ENCODE peak calls at places on chromosomes 4 and X, in five cellular contexts. L, S, X, Y and W are unnamed samples.

GRCh38 chr4:76179398-76180318 is 31.5 kb upstream of the NUP54 start:
- DNase-seq in L (peak; percentile 62), S (peak; percentile 84), X (peak; percentile 74), Y (peak; percentile 80), W (peak; percentile 72)

GRCh38 chr4:179595671-179596410 is 2153.6 kb upstream of the AGA start:
- DNase-seq in L (no peak), S (no peak), X (no peak), Y (peak; percentile 93), W (no peak)

GRCh38 chr4:122542411-122543236 is 78.2 kb downstream of the IL21 start:
- DNase-seq in L (no peak), S (no peak), X (peak; percentile 39), Y (peak; percentile 54), W (peak; percentile 47)

GRCh38 chrX:50814701-50815476 is 895 bp upstream of the SHROOM4 start:
- DNase-seq in L (no peak), S (no peak), X (no peak), Y (no peak), W (no peak)

GRCh38 chrX:69496143-69496542 is 8.0 kb upstream of the NALF2 start:
- DNase-seq in L (no peak), S (no peak), X (no peak), Y (no peak), W (no peak)

GRCh38 chr4:15920723-15921591 is 17.6 kb downstream of the FGFBP1 start:
- DNase-seq in L (no peak), S (peak; percentile 63), X (no peak), Y (peak; percentile 97), W (no peak)

GRCh38 chrX:136863826-136864225 is 16.7 kb downstream of the RBMX start:
- DNase-seq in L (no peak), S (no peak), X (no peak), Y (no peak), W (no peak)

GRCh38 chrX:22249371-22249770 is 23.3 kb upstream of the CBLL2 start:
- DNase-seq in L (no peak), S (no peak), X (no peak), Y (no peak), W (no peak)

GRCh38 chrX:13658602-13659001 is 5.7 kb downstream of the TCEANC start:
- DNase-seq in L (no peak), S (peak; percentile 25), X (peak; percentile 7), Y (peak; percentile 74), W (peak; percentile 38)

GRCh38 chrX:139691493-139691842 is 16.5 kb downstream of the MCF2 start:
- DNase-seq in L (no peak), S (no peak), X (no peak), Y (peak; percentile 3), W (no peak)

GRCh38 chr4:84239278-84239845 is 259.7 kb downstream of the NKX6-1 start:
- DNase-seq in L (no peak), S (no peak), X (no peak), Y (no peak), W (no peak)

GRCh38 chrX:100615015-100615414 is 21.6 kb downstream of the TSPAN6 start:
- DNase-seq in L (no peak), S (peak; percentile 13), X (peak; percentile 25), Y (peak; percentile 61), W (peak; percentile 37)

GRCh38 chrX:48558270-48558669 is 16.0 kb upstream of the RBM3 start:
- DNase-seq in L (no peak), S (peak; percentile 47), X (no peak), Y (peak; percentile 73), W (no peak)

GRCh38 chr4:169745291-169745690 is 12.5 kb downstream of the HPF1 start:
- DNase-seq in L (no peak), S (no peak), X (no peak), Y (peak; percentile 48), W (no peak)

GRCh38 chrX:39222361-39223113 is 421.3 kb downstream of the MID1IP1 start:
- DNase-seq in L (no peak), S (no peak), X (no peak), Y (no peak), W (no peak)

GRCh38 chrX:99095965-99096364 is 1314.1 kb downstream of the PCDH19 start:
- DNase-seq in L (no peak), S (no peak), X (no peak), Y (no peak), W (no peak)

GRCh38 chr4:7757501-7758443 is 181.9 kb downstream of the AFAP1 start:
- DNase-seq in L (no peak), S (no peak), X (no peak), Y (no peak), W (no peak)

GRCh38 chrX:150926304-150926703 is 27.8 kb upstream of the CD99L2 start:
- DNase-seq in L (no peak), S (no peak), X (no peak), Y (no peak), W (no peak)

GRCh38 chr4:22877653-22878052 is 184.9 kb downstream of the GBA3 start:
- DNase-seq in L (no peak), S (no peak), X (no peak), Y (no peak), W (no peak)

GRCh38 chr4:6855692-6856297 is 53.8 kb upstream of the TBC1D14 start:
- DNase-seq in L (no peak), S (peak; percentile 19), X (peak; percentile 71), Y (peak; percentile 73), W (peak; percentile 64)

GRCh38 chr4:76305033-76305687 is 1.4 kb upstream of the STBD1 start:
- DNase-seq in L (no peak), S (no peak), X (no peak), Y (no peak), W (no peak)

GRCh38 chr4:174141876-174142275 is 141.6 kb downstream of the FBXO8 start:
- DNase-seq in L (no peak), S (no peak), X (no peak), Y (no peak), W (no peak)

GRCh38 chr4:118351851-118352827 is 664 bp downstream of the PRSS12 start:
- DNase-seq in L (peak; percentile 17), S (peak; percentile 5), X (peak; percentile 47), Y (peak; percentile 35), W (peak; percentile 35)

GRCh38 chrX:114077773-114078172 is 506.1 kb upstream of the HTR2C start:
- DNase-seq in L (no peak), S (no peak), X (no peak), Y (no peak), W (no peak)

GRCh38 chrX:114071412-114071811 is 512.5 kb upstream of the HTR2C start:
- DNase-seq in L (no peak), S (no peak), X (no peak), Y (no peak), W (no peak)

GRCh38 chrX:114073926-114074325 is 510.0 kb upstream of the HTR2C start:
- DNase-seq in L (no peak), S (no peak), X (no peak), Y (no peak), W (no peak)

GRCh38 chrX:114075073-114075673 is 508.7 kb upstream of the HTR2C start:
- DNase-seq in L (no peak), S (no peak), X (no peak), Y (peak; percentile 2), W (no peak)
- TF ChIP-seq CTCF in L (no peak), S (peak; percentile 36), X (no peak), Y (peak; percentile 30), W (no peak)

DNA sequence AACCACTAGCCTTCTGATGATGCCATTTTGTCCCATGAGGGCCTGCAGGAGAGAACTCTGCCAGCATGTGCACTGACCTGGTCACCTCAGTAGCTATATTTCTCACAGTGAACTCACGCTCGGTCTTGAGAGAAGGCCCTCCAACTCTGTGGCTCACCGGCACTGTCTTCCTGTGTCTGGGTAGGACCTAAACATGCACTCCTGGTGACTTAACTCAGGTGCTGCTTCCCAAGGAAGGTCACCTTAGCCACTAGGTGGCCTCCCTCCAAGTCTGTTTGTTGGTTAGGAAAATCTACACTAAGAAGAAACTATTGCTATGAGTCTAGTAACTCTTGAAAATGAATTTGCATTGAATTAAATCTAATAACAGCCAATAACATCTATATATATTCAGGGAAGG is 24.8 kb downstream of the TLR10 start:
- DNase-seq in L (no peak), S (no peak), X (no peak), Y (no peak), W (no peak)
- TF ChIP-seq CTCF in L (no peak), S (peak; percentile 32), X (peak; percentile 44), Y (peak; percentile 32), W (peak; percentile 45)

DNA sequence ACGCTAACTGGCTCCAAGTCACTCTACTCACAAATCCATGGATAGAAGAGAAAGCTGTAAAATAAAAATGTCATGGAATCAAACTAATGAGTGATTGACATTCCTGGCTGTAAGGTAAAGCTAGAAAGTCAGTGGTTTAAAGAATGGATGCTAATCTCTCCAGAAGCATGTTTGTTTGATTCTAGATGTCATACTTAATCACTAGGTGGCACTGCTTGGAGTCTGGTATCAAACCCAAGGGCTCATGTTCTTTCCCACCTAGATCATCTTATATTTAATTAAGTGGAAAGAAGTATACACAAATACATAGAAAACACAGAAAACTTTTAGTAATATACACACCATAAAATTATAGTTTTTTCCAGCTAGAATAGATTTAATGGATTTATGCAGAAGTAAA is 2666.6 kb downstream of the PCDH7 start:
- DNase-seq in L (no peak), S (no peak), X (no peak), Y (no peak), W (no peak)
- TF ChIP-seq CTCF in L (no peak), S (no peak), X (no peak), Y (no peak), W (no peak)

GRCh38 chrX:119654112-119654531 is 38.8 kb downstream of the SEPTIN6 start:
- DNase-seq in L (no peak), S (no peak), X (no peak), Y (peak; percentile 61), W (no peak)
- TF ChIP-seq CTCF in L (no peak), S (no peak), X (no peak), Y (peak; percentile 21), W (no peak)

DNA sequence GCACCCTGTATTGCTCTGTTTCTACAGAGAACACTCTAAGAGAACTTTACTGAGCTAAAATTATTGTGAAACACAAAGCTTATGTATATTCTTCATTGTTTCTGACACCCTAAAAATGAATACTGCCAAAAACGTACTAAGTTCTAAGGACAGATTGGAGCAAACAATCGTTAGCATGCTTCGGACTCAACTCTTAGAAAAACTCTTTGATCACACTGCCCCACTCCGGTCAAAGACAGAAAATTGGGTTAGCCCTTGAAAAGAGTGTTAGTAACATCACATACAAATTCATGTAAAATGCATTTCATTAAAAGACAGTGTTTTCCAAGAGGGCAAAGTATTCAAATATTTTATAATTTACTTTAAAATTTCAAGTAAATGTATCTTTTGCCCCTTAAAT is 177.4 kb downstream of the DCHS2 start:
- DNase-seq in L (no peak), S (no peak), X (no peak), Y (peak; percentile 25), W (no peak)
- TF ChIP-seq CTCF in L (no peak), S (peak; percentile 27), X (no peak), Y (peak; percentile 19), W (no peak)

DNA sequence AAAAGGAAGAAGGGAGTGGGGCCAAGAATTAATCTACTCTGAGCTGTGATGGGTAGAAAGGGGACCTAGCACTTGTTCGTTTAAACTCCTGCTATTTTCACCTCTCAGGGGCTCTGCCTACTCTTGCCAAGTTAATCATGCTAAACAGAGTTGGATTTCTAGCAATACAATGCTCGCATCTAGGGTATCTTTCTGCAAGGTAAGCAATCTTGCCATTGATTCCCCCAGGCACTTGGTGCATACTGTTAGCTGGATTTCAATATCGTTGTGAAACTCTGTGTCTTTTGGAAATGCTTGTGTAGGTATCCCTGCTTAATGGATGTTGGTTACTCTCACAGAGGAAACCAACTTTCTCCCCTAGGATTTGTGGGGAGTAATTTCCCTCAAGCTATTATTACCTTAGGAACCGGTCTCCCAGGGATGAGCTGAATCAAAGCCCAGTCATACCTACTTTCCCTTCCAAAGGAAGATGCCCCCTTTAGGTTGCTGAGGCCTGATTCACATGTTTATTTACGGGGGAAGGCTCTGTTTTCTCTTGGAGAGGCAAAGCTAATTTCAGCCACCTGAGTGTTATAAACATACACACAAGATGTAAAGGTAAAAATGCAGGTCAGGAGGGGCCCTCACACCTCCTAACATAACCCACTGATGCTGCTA is 366.8 kb downstream of the FBXW7 start:
- DNase-seq in L (no peak), S (no peak), X (no peak), Y (no peak), W (no peak)
- TF ChIP-seq CTCF in L (no peak), S (no peak), X (no peak), Y (no peak), W (no peak)